ENCODE peak calls at places on chromosome 19, in five cellular contexts. C is astrocyte of the cerebellum, D is osteocyte, P is psoas muscle, S is GM10248. M is an unnamed sample.

GRCh38 chr19:38739440-38740251 is 4.6 kb downstream of the CAPN12 start:
- DNase-seq in D (no peak), P (no peak), C (no peak), S (no peak), M (peak)

GRCh38 chr19:3304871-3305423 is 61.4 kb upstream of the NFIC start:
- DNase-seq in C (peak), D (peak), S (peak), P (peak), M (peak)

GRCh38 chr19:50772408-50773311 is 2.4 kb downstream of the GPR32 start:
- DNase-seq in S (peak), D (no peak), C (no peak), P (no peak), M (no peak)

GRCh38 chr19:7670150-7670784 is 1.4 kb downstream of the RETN start:
- DNase-seq in C (no peak), P (no peak), S (no peak), D (no peak), M (peak)

GRCh38 chr19:24159707-24160106 is 72.7 kb downstream of the ZNF254 start:
- DNase-seq in C (no peak), S (no peak), P (no peak), D (no peak), M (no peak)

GRCh38 chr19:19053508-19054314 is 10.1 kb upstream of the SLC25A42 start:
- DNase-seq in C (no peak), D (no peak), S (peak), P (peak), M (peak)

GRCh38 chr19:11291991-11292390 is 4.0 kb upstream of the TSPAN16 start:
- DNase-seq in S (no peak), D (no peak), C (no peak), P (no peak), M (peak)

GRCh38 chr19:29805026-29805925 is 6.5 kb upstream of the CCNE1 start:
- DNase-seq in P (peak), C (no peak), D (no peak), S (no peak), M (no peak)

GRCh38 chr19:2438178-2438577 is 10.8 kb upstream of the TIMM13 start:
- DNase-seq in S (no peak), P (no peak), D (no peak), C (no peak), M (no peak)

GRCh38 chr19:2495130-2495641 is 19.3 kb downstream of the GADD45B start:
- DNase-seq in P (peak), S (no peak), D (peak), C (no peak), M (no peak)

GRCh38 chr19:45999653-46000121 is 4.4 kb downstream of the CCDC61 start:
- DNase-seq in P (peak), D (no peak), C (no peak), S (no peak), M (peak)

GRCh38 chr19:39111593-39112199 is 13.9 kb upstream of the PAK4 start:
- DNase-seq in S (no peak), D (no peak), C (no peak), P (no peak), M (no peak)

GRCh38 chr19:7850975-7851622 is 21.1 kb downstream of the EVI5L start:
- DNase-seq in S (no peak), D (no peak), C (no peak), P (no peak), M (no peak)

GRCh38 chr19:588093-588742 is 1.5 kb upstream of the HCN2 start:
- DNase-seq in P (peak), D (peak), S (peak), C (peak), M (peak)

GRCh38 chr19:33677745-33678426 is 56.1 kb downstream of the CHST8 start:
- DNase-seq in P (no peak), S (no peak), D (no peak), C (no peak), M (peak)

GRCh38 chr19:6260912-6261636 is 18.7 kb downstream of the MLLT1 start:
- DNase-seq in C (no peak), D (no peak), S (peak), P (no peak), M (peak)

GRCh38 chr19:21197589-21198295 is 55.9 kb downstream of the ZNF431 start:
- DNase-seq in S (no peak), P (no peak), C (no peak), D (no peak), M (no peak)

GRCh38 chr19:50444059-50444458 is 11.4 kb downstream of the MYBPC2 start:
- DNase-seq in C (no peak), D (no peak), P (no peak), S (no peak), M (no peak)

GRCh38 chr19:44579663-44580365 is 33.5 kb upstream of the IGSF23 start:
- DNase-seq in C (no peak), P (no peak), S (no peak), D (no peak), M (no peak)

GRCh38 chr19:4781851-4782250 is 9.7 kb upstream of the FEM1A start:
- DNase-seq in C (no peak), S (no peak), P (no peak), D (no peak), M (no peak)

GRCh38 chr19:40803857-40804782 is 5.1 kb downstream of the EGLN2 start:
- DNase-seq in P (no peak), S (peak), D (no peak), C (no peak), M (peak)

GRCh38 chr19:57642396-57643046 is 9.6 kb downstream of the ZNF211 start:
- DNase-seq in P (no peak), D (peak), S (no peak), C (no peak), M (no peak)

GRCh38 chr19:4233282-4233853 is 4.0 kb downstream of the EBI3 start:
- DNase-seq in C (no peak), P (peak), S (peak), D (peak), M (peak)

GRCh38 chr19:7560271-7560670 is 24.8 kb downstream of the PNPLA6 start:
- DNase-seq in D (no peak), C (no peak), S (no peak), P (no peak), M (no peak)

GRCh38 chr19:47187797-47188196 is 43.2 kb downstream of the BBC3 start:
- DNase-seq in D (no peak), S (no peak), C (no peak), P (no peak), M (no peak)

GRCh38 chr19:43950834-43951626 is at the start of gene ZNF221:
- DNase-seq in C (peak), S (peak), P (peak), D (peak), M (peak)

GRCh38 chr19:53254451-53255341 is at the start of gene ZNF677:
- DNase-seq in S (peak), D (peak), P (peak), C (peak), M (peak)

GRCh38 chr19:39558623-39559117 is 18.7 kb upstream of the EID2 start:
- DNase-seq in C (no peak), P (no peak), S (no peak), D (no peak), M (no peak)

GRCh38 chr19:33552191-33552927 is 30.8 kb upstream of the PEPD start:
- DNase-seq in C (no peak), D (no peak), S (no peak), P (no peak), M (no peak)

GRCh38 chr19:54955356-54955755 is 8.0 kb upstream of the NLRP7 start:
- DNase-seq in S (no peak), C (peak), P (no peak), D (no peak), M (no peak)

GRCh38 chr19:29372921-29373797 is 152.6 kb upstream of the VSTM2B start:
- DNase-seq in S (peak), C (no peak), P (no peak), D (peak), M (no peak)

GRCh38 chr19:38034153-38034835 is 127.3 kb downstream of the SIPA1L3 start:
- DNase-seq in S (peak), C (peak), P (no peak), D (no peak), M (no peak)

GRCh38 chr19:17234911-17235617 is 9.0 kb downstream of the OCEL1 start:
- DNase-seq in P (peak), D (no peak), S (peak), C (no peak), M (peak)

GRCh38 chr19:42197375-42197817 is 20.1 kb downstream of the DEDD2 start:
- DNase-seq in S (no peak), C (no peak), P (no peak), D (no peak), M (no peak)